ENCODE peak calls at places on chromosomes 1 and 21, in seven cellular contexts. E is GM12878; Q is dorsolateral prefrontal cortex; L is stomach; U is CD8-positive, alpha-beta T cell; V is uterus; J is CD4-positive, alpha-beta T cell. D is an unnamed sample.

GRCh38 chr1:112264553-112264952 is 131.5 kb upstream of the CTTNBP2NL start:
- DNase-seq in E (no peak), Q (no peak), L (no peak), U (no peak), V (peak), J (no peak), D (no peak)

GRCh38 chr1:234934611-234935033 is 194.0 kb downstream of the TOMM20 start:
- DNase-seq in E (no peak), Q (no peak), L (no peak), U (no peak), V (no peak), J (no peak), D (no peak)

GRCh38 chr21:34330055-34330454 is 33.8 kb upstream of the KCNE2 start:
- DNase-seq in E (no peak), Q (no peak), L (no peak), U (no peak), V (no peak), J (no peak), D (no peak)

GRCh38 chr1:45859221-45859620 is 55.8 kb downstream of the MAST2 start:
- DNase-seq in E (no peak), Q (no peak), L (no peak), U (no peak), V (no peak), J (no peak), D (no peak)

GRCh38 chr1:115706774-115707425 is 61.6 kb downstream of the CASQ2 start:
- DNase-seq in E (peak), Q (no peak), L (no peak), U (no peak), V (no peak), J (no peak), D (no peak)

GRCh38 chr1:5727191-5727590 is 265.0 kb downstream of the NPHP4 start:
- DNase-seq in E (no peak), Q (no peak), L (no peak), U (no peak), V (no peak), J (no peak), D (no peak)

GRCh38 chr1:188365874-188366273 is 1537.1 kb downstream of the PLA2G4A start:
- DNase-seq in E (no peak), Q (no peak), L (no peak), U (no peak), V (no peak), J (no peak), D (no peak)

GRCh38 chr1:23369335-23370013 is at the start of gene ZNF436:
- DNase-seq in E (no peak), Q (peak), L (peak), U (peak), V (peak), J (peak), D (peak)

GRCh38 chr1:160539896-160540858 is 17.1 kb upstream of the SLAMF6 start:
- DNase-seq in E (peak), Q (no peak), L (peak), U (peak), V (no peak), J (no peak), D (peak)

GRCh38 chr1:51518033-51518729 is 885 bp downstream of the EPS15 start:
- DNase-seq in E (peak), Q (peak), L (peak), U (peak), V (peak), J (peak), D (peak)

GRCh38 chr21:43277481-43278351 is 108.9 kb downstream of the CRYAA start:
- DNase-seq in E (no peak), Q (peak), L (no peak), U (no peak), V (no peak), J (no peak), D (peak)

GRCh38 chr21:44907966-44908364 is 12.7 kb downstream of the ITGB2 start:
- DNase-seq in E (no peak), Q (no peak), L (no peak), U (no peak), V (no peak), J (no peak), D (no peak)

GRCh38 chr1:154871374-154871773 is 1.3 kb upstream of the KCNN3 start:
- DNase-seq in E (no peak), Q (no peak), L (peak), U (no peak), V (peak), J (no peak), D (no peak)

GRCh38 chr1:47703161-47703825 is 265.4 kb downstream of the FOXD2 start:
- DNase-seq in E (no peak), Q (no peak), L (no peak), U (no peak), V (no peak), J (no peak), D (no peak)

GRCh38 chr1:31036749-31037500 is 28.6 kb downstream of the PUM1 start:
- DNase-seq in E (peak), Q (no peak), L (no peak), U (no peak), V (no peak), J (no peak), D (no peak)

GRCh38 chr1:244603498-244603897 is 49.4 kb upstream of the DESI2 start:
- DNase-seq in E (no peak), Q (no peak), L (no peak), U (no peak), V (no peak), J (no peak), D (no peak)

GRCh38 chr1:190478193-190479007 is 736 bp upstream of the BRINP3 start:
- DNase-seq in E (no peak), Q (peak), L (no peak), U (no peak), V (no peak), J (no peak), D (peak)

GRCh38 chr1:190475394-190476250 is 2.0 kb downstream of the BRINP3 start:
- DNase-seq in E (no peak), Q (no peak), L (no peak), U (no peak), V (no peak), J (no peak), D (peak)

GRCh38 chr1:190479537-190479936 is 1.9 kb upstream of the BRINP3 start:
- DNase-seq in E (no peak), Q (no peak), L (no peak), U (no peak), V (no peak), J (no peak), D (no peak)

GRCh38 chr1:190477687-190478192 is at the start of gene BRINP3:
- DNase-seq in E (no peak), Q (no peak), L (no peak), U (no peak), V (no peak), J (no peak), D (no peak)

GRCh38 chr1:190479028-190479427 is 1.4 kb upstream of the BRINP3 start:
- DNase-seq in E (no peak), Q (no peak), L (no peak), U (no peak), V (no peak), J (no peak), D (no peak)
- H3K27ac ChIP-seq in E (no peak), Q (peak), L (no peak), U (no peak), V (no peak), J (no peak), D (no peak)

DNA sequence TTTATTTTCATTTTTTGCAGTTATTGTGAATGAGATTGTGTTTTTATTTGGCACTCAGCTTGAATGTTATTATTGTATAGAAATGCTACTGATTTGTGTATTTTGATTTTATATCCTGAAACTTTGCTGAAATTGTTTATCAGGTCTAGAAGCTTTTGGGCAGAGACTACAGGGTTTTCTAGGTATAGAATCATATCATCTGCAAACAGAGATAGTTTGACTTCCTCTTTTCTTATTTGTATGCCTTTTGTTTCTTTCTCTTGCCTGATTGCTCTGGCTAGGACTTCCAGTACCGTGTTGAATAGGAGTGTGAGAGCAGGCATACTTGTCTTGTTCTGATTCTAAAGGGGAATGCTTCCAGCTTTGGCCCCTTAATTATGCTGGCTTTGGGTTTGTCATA is 27.3 kb downstream of the ZNF691 start:
- DNase-seq in E (no peak), Q (no peak), L (no peak), U (no peak), V (no peak), J (no peak), D (no peak)
- TF ChIP-seq CTCF in E (no peak), Q (no peak), L (no peak), U (no peak), V (no peak), J (no peak), D (no peak)

GRCh38 chr1:119948342-119949214 is 52.3 kb upstream of the ADAM30 start:
- DNase-seq in E (peak), Q (peak), L (peak), U (peak), V (peak), J (peak), D (peak)
- H3K27ac ChIP-seq in E (no peak), Q (no peak), L (no peak), U (no peak), V (no peak), J (no peak), D (no peak)

GRCh38 chr1:114126696-114127095 is 27.0 kb downstream of the SYT6 start:
- DNase-seq in E (peak), Q (no peak), L (no peak), U (no peak), V (no peak), J (no peak), D (no peak)

GRCh38 chr1:114128293-114128692 is 25.4 kb downstream of the SYT6 start:
- DNase-seq in E (no peak), Q (no peak), L (no peak), U (no peak), V (no peak), J (no peak), D (no peak)

GRCh38 chr1:114124644-114125043 is 29.0 kb downstream of the SYT6 start:
- DNase-seq in E (no peak), Q (no peak), L (no peak), U (no peak), V (no peak), J (no peak), D (no peak)

GRCh38 chr1:114118351-114118990 is 35.2 kb downstream of the SYT6 start:
- DNase-seq in E (no peak), Q (no peak), L (no peak), U (no peak), V (no peak), J (no peak), D (no peak)

GRCh38 chr1:114122891-114123621 is 30.6 kb downstream of the SYT6 start:
- DNase-seq in E (no peak), Q (peak), L (no peak), U (no peak), V (no peak), J (no peak), D (no peak)
- TF ChIP-seq CTCF in E (no peak), Q (no peak), L (no peak), U (no peak), V (no peak), J (no peak), D (no peak)

GRCh38 chr1:219927298-219927955 is 930 bp downstream of the SLC30A10 start:
- DNase-seq in E (no peak), Q (no peak), L (no peak), U (no peak), V (no peak), J (no peak), D (no peak)

GRCh38 chr1:219928791-219929118 is 398 bp upstream of the SLC30A10 start:
- DNase-seq in E (no peak), Q (no peak), L (no peak), U (no peak), V (no peak), J (no peak), D (no peak)

GRCh38 chr1:219926363-219926998 is 1.9 kb downstream of the SLC30A10 start:
- DNase-seq in E (no peak), Q (no peak), L (no peak), U (no peak), V (no peak), J (no peak), D (no peak)

GRCh38 chr1:219931033-219931432 is 2.7 kb upstream of the SLC30A10 start:
- DNase-seq in E (no peak), Q (no peak), L (no peak), U (no peak), V (no peak), J (no peak), D (no peak)

DNA sequence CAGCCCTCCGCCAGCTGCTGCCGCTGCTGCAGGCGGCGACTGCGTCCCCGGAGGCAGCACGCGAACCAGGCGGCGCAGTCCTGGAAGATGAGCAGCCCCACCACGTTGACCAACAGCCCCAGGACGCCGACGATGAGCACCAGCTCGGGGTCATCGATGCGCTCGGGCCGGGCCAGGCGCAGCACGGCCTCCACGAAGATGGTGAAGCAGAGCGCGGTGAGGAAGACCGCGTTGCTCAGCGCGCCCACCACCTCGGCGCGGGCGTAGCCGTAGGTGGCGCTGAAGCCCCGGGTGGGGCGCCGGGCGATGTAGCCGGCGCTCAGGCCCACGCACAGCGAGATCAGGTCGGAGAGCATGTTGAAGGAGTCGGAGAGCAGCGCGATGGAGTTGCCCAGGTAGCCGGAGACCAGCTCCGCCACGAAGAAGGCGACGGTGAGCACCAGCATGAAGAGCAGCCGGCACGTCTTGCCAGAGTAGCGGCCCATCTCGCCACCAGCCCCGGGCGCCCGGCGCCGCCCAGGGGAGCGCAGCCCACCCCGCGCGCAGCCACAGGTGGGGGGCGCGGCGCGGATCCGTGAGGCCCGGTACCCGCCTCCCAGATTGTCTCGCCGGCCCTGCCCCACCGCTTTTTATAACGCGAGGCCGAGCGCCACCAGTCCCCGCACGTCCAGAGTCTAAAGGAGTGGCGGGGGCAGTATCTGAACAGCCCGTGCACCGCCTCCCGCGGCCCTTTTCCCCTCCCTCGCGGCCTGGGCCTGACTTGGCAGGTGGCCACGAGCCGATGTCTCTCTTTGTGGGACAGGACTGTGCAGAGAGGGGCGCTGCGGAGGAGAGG is at the start of gene SLC30A10:
- DNase-seq in E (no peak), Q (peak), L (no peak), U (no peak), V (no peak), J (no peak), D (no peak)
- H3K27ac ChIP-seq in E (no peak), Q (no peak), L (no peak), U (no peak), V (no peak), J (no peak), D (no peak)

GRCh38 chr1:27526569-27527222 is 36.7 kb upstream of the WASF2 start:
- DNase-seq in E (no peak), Q (no peak), L (no peak), U (no peak), V (no peak), J (no peak), D (no peak)

GRCh38 chr1:27528701-27529637 is 39.0 kb upstream of the WASF2 start:
- DNase-seq in E (no peak), Q (peak), L (no peak), U (no peak), V (peak), J (no peak), D (peak)

GRCh38 chr1:27527223-27527856 is 37.4 kb upstream of the WASF2 start:
- DNase-seq in E (no peak), Q (no peak), L (no peak), U (peak), V (peak), J (peak), D (no peak)

GRCh38 chr1:27529638-27530018 is 39.7 kb upstream of the WASF2 start:
- DNase-seq in E (no peak), Q (no peak), L (no peak), U (no peak), V (no peak), J (no peak), D (no peak)

GRCh38 chr1:27527857-27528700 is 38.1 kb upstream of the WASF2 start:
- DNase-seq in E (no peak), Q (peak), L (peak), U (peak), V (peak), J (peak), D (peak)
- TF ChIP-seq CTCF in E (no peak), Q (no peak), L (no peak), U (no peak), V (no peak), J (no peak), D (no peak)

DNA sequence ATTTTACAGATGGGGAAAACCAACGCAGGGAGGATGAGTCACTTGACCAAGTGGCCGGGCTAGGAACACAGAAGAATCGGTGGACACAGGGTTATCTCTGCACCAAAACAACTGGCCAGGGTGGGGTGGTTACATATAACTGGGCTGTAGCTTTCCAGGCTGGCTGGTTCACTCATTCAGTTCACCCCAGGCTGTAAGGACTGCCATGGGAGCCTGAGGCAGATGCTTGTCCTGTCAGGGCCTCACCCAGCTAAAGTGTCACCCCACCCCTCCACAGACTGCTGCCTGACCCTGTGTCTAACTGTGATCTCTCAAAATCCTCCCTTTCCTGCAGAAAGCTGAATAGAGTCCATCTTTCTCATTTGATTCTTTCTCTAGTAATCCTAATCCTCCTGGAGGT is 387.3 kb downstream of the RYR2 start:
- DNase-seq in E (no peak), Q (no peak), L (no peak), U (no peak), V (no peak), J (no peak), D (no peak)
- H3K27ac ChIP-seq in E (no peak), Q (no peak), L (no peak), U (no peak), V (no peak), J (no peak), D (no peak)

GRCh38 chr1:32077451-32077850 is 4.7 kb downstream of the TMEM39B start:
- DNase-seq in E (no peak), Q (no peak), L (no peak), U (no peak), V (no peak), J (no peak), D (no peak)

GRCh38 chr1:32071758-32072621 is 749 bp upstream of the TMEM39B start:
- DNase-seq in E (no peak), Q (no peak), L (no peak), U (no peak), V (no peak), J (no peak), D (no peak)

GRCh38 chr1:32072622-32073386 is at the start of gene TMEM39B:
- DNase-seq in E (peak), Q (peak), L (peak), U (peak), V (peak), J (peak), D (peak)

GRCh38 chr1:32074841-32075240 is 2.1 kb downstream of the TMEM39B start:
- DNase-seq in E (no peak), Q (no peak), L (no peak), U (no peak), V (no peak), J (no peak), D (no peak)

DNA sequence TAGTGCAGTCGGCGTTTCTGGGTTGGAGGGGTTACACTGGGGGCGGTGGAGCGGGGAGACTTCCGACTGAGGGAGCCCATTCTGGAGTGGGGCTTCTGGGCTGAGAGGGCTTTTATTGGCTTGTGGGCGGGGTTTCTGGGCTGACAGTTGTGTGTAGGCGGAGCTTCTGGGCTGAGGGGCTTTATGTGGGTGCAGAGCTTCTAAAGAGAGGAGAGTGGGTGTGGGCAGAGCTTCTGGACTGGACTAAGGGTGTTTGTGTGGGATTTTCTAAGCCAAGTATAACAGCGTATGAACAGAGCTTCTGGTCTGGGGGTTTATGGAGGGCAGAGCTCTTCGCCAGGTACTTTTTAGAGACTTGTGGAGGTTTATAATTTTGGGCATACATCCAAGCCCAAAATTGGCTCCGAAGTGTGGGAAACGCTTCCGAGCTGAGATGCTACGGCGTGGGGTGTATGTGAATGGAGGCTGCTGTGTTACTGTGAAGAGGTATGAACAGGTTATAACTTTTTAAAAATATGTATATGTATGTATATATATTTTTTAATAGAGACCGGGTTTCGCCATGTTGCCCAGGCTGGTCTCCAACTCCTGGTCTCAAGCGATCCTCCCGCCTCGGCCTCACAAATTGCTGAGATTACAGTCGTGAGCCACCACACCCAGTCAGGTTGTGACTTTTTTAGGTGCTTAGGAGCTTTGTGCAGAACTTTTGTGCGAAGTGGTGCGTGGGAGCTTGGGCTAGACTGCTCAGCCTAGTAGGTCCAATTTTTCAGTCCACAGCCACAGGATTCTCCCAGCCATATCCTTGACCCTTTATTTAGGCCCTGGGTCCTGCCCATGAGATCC is 869 bp downstream of the TMEM39B start:
- DNase-seq in E (peak), Q (no peak), L (no peak), U (no peak), V (no peak), J (no peak), D (no peak)
- TF ChIP-seq CTCF in E (no peak), Q (no peak), L (no peak), U (no peak), V (no peak), J (no peak), D (no peak)

D was measured in pancreas.